ENCODE peak calls at places on chromosomes 11 and 22, in eight cellular contexts. K is adrenal gland, I is fibroblast of mammary gland, B is coronary artery, V is natural killer cell, T is choroid plexus epithelial cell, X is GM12878, P is BJ. Q is an unnamed sample.

GRCh38 chr11:10394229-10395100 is 60.6 kb upstream of the AMPD3 start:
- DNase-seq in I (peak; percentile 47), K (no peak), T (peak; percentile 17), B (no peak), P (no peak), V (no peak), X (no peak), Q (no peak)

GRCh38 chr22:46054091-46054877 is 77.3 kb upstream of the WNT7B start:
- DNase-seq in T (peak; percentile 83), I (peak; percentile 83), X (no peak), V (no peak), B (peak; percentile 87), P (no peak), K (peak; percentile 85), Q (no peak)

GRCh38 chr11:117221775-117222517 is 9.9 kb downstream of the PCSK7 start:
- DNase-seq in P (peak; percentile 51), K (peak; percentile 41), X (no peak), B (peak; percentile 95), V (no peak), I (peak; percentile 83), T (peak; percentile 62), Q (no peak)

GRCh38 chr22:46012881-46013281 is 35.9 kb upstream of the WNT7B start:
- DNase-seq in B (peak; percentile 74), T (no peak), I (no peak), X (no peak), V (no peak), P (no peak), K (peak; percentile 45), Q (no peak)

GRCh38 chr11:2708757-2709281 is 9.0 kb upstream of the KCNQ1OT1 start:
- DNase-seq in X (no peak), I (peak; percentile 42), P (no peak), K (no peak), B (no peak), V (no peak), T (peak; percentile 76), Q (no peak)

GRCh38 chr22:44291265-44292006 is 21.3 kb downstream of the SHISAL1 start:
- DNase-seq in P (no peak), X (no peak), K (no peak), I (peak; percentile 38), B (no peak), V (no peak), T (no peak), Q (no peak)

GRCh38 chr11:43833657-43834073 is 47.0 kb upstream of the ALKBH3 start:
- DNase-seq in I (peak; percentile 37), P (no peak), K (no peak), X (no peak), T (peak; percentile 95), V (no peak), B (no peak), Q (no peak)

GRCh38 chr11:32435511-32435946 is at the start of gene WT1:
- DNase-seq in B (no peak), T (no peak), P (no peak), X (no peak), K (no peak), V (no peak), I (no peak), Q (no peak)

GRCh38 chr11:16111690-16112089 is 244.7 kb downstream of the SOX6 start:
- DNase-seq in T (no peak), B (no peak), I (no peak), X (no peak), K (peak; percentile 25), P (no peak), V (no peak), Q (no peak)

GRCh38 chr11:2781413-2782274 is 81.8 kb upstream of the KCNQ1OT1 start:
- DNase-seq in P (no peak), V (peak; percentile 7), X (no peak), T (peak; percentile 53), I (no peak), B (peak; percentile 62), K (peak; percentile 7), Q (no peak)

GRCh38 chr11:102010776-102011500 is 36.3 kb upstream of the CFAP300 start:
- DNase-seq in B (no peak), I (peak; percentile 85), X (no peak), K (peak; percentile 52), P (peak; percentile 45), V (no peak), T (peak; percentile 90), Q (no peak)

GRCh38 chr11:69642913-69643632 is 2.1 kb downstream of the CCND1 start:
- DNase-seq in K (peak; percentile 73), X (no peak), B (peak; percentile 84), P (no peak), V (peak; percentile 82), T (peak; percentile 88), I (peak; percentile 68), Q (peak; percentile 62)

GRCh38 chr11:128420943-128421342 is 166.4 kb downstream of the ETS1 start:
- DNase-seq in K (no peak), V (no peak), T (peak; percentile 95), I (peak; percentile 92), P (peak; percentile 89), B (no peak), X (no peak), Q (no peak)

GRCh38 chr11:60935676-60936442 is 11.6 kb downstream of the TMEM132A start:
- DNase-seq in T (no peak), I (no peak), K (no peak), B (no peak), P (no peak), X (no peak), V (no peak), Q (no peak)

GRCh38 chr11:86606849-86607481 is 65.5 kb downstream of the ME3 start:
- DNase-seq in V (no peak), X (no peak), K (no peak), I (peak; percentile 42), P (no peak), T (peak; percentile 37), B (no peak), Q (no peak)

GRCh38 chr11:46112961-46113617 is 8.2 kb downstream of the PHF21A start:
- DNase-seq in I (peak; percentile 82), K (no peak), V (no peak), T (peak; percentile 82), X (no peak), B (no peak), P (no peak), Q (peak; percentile 48)

GRCh38 chr22:39937881-39938280 is 22.3 kb upstream of the TMA7B start:
- DNase-seq in X (no peak), T (no peak), K (no peak), P (no peak), V (no peak), B (no peak), I (no peak), Q (no peak)

GRCh38 chr11:35682230-35683195 is 19.9 kb downstream of the TRIM44 start:
- DNase-seq in I (peak; percentile 40), V (no peak), K (peak; percentile 45), X (no peak), B (no peak), P (no peak), T (peak; percentile 46), Q (no peak)

GRCh38 chr11:131914299-131914902 is 544.0 kb downstream of the NTM start:
- DNase-seq in K (no peak), X (no peak), V (no peak), I (peak; percentile 43), P (no peak), B (no peak), T (peak; percentile 66), Q (no peak)

GRCh38 chr11:105719073-105719846 is 109.4 kb downstream of the GRIA4 start:
- DNase-seq in T (peak; percentile 72), B (no peak), I (no peak), K (no peak), P (no peak), V (no peak), X (peak; percentile 35), Q (no peak)

GRCh38 chr11:34680206-34680605 is 59.3 kb downstream of the EHF start:
- DNase-seq in I (peak; percentile 50), B (no peak), P (no peak), V (no peak), X (no peak), K (no peak), T (no peak), Q (no peak)

GRCh38 chr22:17143101-17143500 is 16.0 kb downstream of the HDHD5 start:
- DNase-seq in B (no peak), I (no peak), T (no peak), X (no peak), V (no peak), K (no peak), P (no peak), Q (no peak)
- TF ChIP-seq CTCF in B (no peak), I (no peak), T (no peak), X (no peak), V (no peak), K (no peak), P (no peak), Q (no peak)

DNA sequence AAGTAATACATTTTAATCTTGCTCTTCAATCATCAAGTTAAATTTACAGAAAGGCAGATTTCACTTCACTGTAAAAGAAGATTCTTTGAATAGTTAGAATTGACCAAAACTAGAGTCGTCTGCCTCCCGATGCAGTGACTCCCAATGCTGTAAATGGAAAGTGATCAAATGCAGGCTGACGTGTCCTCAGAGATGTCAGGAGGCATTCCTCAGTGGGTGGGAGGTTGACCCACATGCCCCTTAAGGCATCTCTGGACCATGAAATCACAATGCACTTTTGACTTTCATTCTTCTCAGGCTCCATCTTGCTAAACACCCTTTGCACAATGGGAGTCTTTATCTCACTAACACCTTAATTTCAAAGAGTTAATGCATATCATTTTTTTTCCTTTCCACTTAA is 19.0 kb upstream of the CECR2 start:
- DNase-seq in X (no peak), V (no peak), B (no peak), T (no peak), K (no peak), I (no peak), P (no peak), Q (no peak)
- TF ChIP-seq CTCF in X (no peak), V (no peak), B (no peak), T (no peak), K (no peak), I (no peak), P (no peak), Q (no peak)

DNA sequence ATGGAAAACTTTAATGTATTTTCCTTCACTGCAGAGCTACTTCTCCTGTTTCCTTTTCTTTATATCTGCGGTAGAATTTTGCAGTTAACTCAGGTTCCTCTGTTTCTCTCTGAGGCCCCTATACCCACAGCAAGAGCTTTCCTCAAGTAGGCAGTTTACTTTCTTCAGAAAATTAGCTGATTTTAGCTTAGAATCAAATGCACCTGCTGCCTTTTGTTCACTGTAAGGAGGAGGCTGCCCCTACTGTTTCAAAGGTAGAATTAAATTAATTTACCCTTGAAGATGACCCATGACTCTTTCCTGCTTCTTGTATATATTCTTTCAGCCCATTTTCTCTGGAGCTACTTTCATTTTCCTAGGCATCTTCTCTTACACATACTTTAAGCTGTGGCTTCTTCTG is 68.7 kb upstream of the GDPD4 start:
- DNase-seq in B (no peak), P (no peak), K (no peak), I (no peak), T (peak; percentile 5), V (no peak), X (no peak), Q (no peak)
- TF ChIP-seq CTCF in B (no peak), P (no peak), K (no peak), I (no peak), T (no peak), V (no peak), X (no peak), Q (no peak)

DNA sequence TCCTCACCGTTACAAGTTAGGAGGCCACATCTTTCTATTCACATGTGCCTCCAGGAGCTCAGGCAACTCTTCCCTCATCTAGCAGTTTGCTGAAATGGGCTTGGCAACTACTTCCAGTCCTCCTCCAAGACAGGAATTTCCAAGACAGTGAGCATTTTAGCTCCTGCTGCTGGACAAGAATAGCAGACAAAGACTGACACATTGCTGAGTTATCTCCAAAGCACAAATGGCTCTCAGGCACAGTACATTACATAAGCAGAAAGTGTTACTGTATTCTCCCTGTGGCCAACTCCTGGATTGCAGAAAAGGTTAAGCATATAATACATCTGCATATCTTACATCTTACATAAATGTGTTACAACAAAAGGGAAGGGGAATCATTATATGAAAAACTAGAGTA is 83.2 kb upstream of the POU2AF2 start:
- DNase-seq in V (no peak), P (no peak), B (no peak), K (no peak), I (no peak), T (peak; percentile 65), X (no peak), Q (no peak)
- TF ChIP-seq CTCF in V (no peak), P (no peak), B (no peak), K (no peak), I (no peak), T (peak; percentile 25), X (no peak), Q (no peak)

Q was measured in D721Med.